ENCODE peak calls at places on chromosome 5, in seven cellular contexts. B is heart right ventricle; K is HL-60; E is esophagus squamous epithelium; A is tibial nerve; P is brain microvascular endothelial cell; U is naive thymus-derived CD4-positive, alpha-beta T cell. G is an unnamed sample.

GRCh38 chr5:862367-863243 is 11.8 kb upstream of the ZDHHC11 start:
- DNase-seq in B (no peak), K (no peak), E (no peak), A (no peak), P (no peak), U (no peak), G (no peak)

GRCh38 chr5:14008819-14009311 is 64.4 kb upstream of the DNAH5 start:
- DNase-seq in B (no peak), K (no peak), E (no peak), A (no peak), P (no peak), U (no peak), G (no peak)

GRCh38 chr5:5296061-5296460 is 126.4 kb upstream of the ICE1 start:
- DNase-seq in B (no peak), K (no peak), E (no peak), A (no peak), P (no peak), U (no peak), G (no peak)

GRCh38 chr5:125874717-125875116 is 548.5 kb upstream of the GRAMD2B start:
- DNase-seq in B (no peak), K (no peak), E (no peak), A (no peak), P (no peak), U (no peak), G (no peak)

GRCh38 chr5:73322453-73323076 is 126.0 kb downstream of the FOXD1 start:
- DNase-seq in B (no peak), K (no peak), E (no peak), A (no peak), P (no peak), U (no peak), G (no peak)

GRCh38 chr5:17203329-17204132 is 13.9 kb upstream of the BASP1 start:
- DNase-seq in B (no peak), K (no peak), E (no peak), A (peak; percentile 33), P (peak; percentile 75), U (no peak), G (peak; percentile 65)

GRCh38 chr5:64637837-64638443 is 52.4 kb upstream of the SHISAL2B start:
- DNase-seq in B (no peak), K (no peak), E (no peak), A (no peak), P (no peak), U (no peak), G (no peak)

GRCh38 chr5:147084702-147085101 is 150.1 kb upstream of the STK32A start:
- DNase-seq in B (no peak), K (no peak), E (no peak), A (no peak), P (no peak), U (no peak), G (no peak)

GRCh38 chr5:180140627-180141006 is 68.4 kb downstream of the RASGEF1C start:
- DNase-seq in B (no peak), K (no peak), E (no peak), A (no peak), P (no peak), U (no peak), G (no peak)

GRCh38 chr5:177427919-177428573 is 1.6 kb downstream of the GRK6 start:
- DNase-seq in B (peak; percentile 5), K (peak; percentile 63), E (no peak), A (no peak), P (no peak), U (no peak), G (peak; percentile 46)

GRCh38 chr5:3309538-3309937 is 286.1 kb upstream of the IRX1 start:
- DNase-seq in B (no peak), K (no peak), E (no peak), A (no peak), P (no peak), U (no peak), G (no peak)

DNA sequence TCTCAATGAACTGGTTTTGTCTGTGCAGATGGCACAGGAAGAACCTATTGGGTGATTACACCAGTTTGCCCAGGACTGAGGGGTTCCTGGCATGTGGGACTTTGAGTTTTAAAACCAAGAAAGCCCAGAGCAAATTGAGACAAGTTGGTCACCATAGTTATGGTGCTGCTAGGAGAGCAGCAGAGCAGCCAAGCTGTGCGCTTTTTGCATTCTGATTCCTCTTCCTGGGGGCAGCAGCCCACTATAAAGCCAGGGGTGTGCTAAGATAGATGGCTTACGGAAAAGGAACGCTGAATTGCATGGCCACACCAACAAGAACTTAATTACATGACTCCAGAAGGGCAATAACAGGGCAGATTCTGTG is 49.7 kb downstream of the TIMD4 start:
- DNase-seq in B (no peak), K (no peak), E (no peak), A (no peak), P (no peak), U (no peak), G (no peak)
- H3K4me3 ChIP-seq in B (no peak overlapping the region), K (no peak overlapping the region), E (no peak overlapping the region), A (no peak overlapping the region), P (no peak overlapping the region), U (peak overlapping the region; percentile 14), G (peak overlapping the region; percentile 51)

GRCh38 chr5:78113689-78114088 is 180.8 kb downstream of the AP3B1 start:
- DNase-seq in B (no peak), K (no peak), E (no peak), A (no peak), P (no peak), U (no peak), G (peak; percentile 70)
- H3K27ac ChIP-seq in B (no peak overlapping the region), K (no peak overlapping the region), E (no peak overlapping the region), A (no peak overlapping the region), P (no peak overlapping the region), U (no peak overlapping the region), G (peak overlapping the region; percentile 58)

DNA sequence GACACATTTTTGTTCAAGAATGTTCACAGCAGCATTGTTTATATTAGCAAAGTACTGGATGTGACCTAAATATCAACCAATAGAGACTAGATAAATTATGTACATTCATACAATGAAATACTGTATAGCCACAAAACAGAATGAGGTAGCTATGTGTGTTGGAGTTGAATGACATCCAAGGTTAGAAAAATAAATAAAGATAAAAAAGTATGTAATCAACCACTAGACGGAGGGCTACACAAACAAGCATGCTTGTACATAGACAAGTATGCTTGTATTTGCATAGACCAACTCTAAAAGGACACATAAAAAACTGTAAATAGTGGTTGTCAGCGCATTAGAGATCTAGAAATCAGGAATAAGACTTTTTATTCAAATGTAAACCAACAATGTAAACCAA is 3.0 kb downstream of the FEM1C start:
- DNase-seq in B (no peak), K (no peak), E (no peak), A (no peak), P (no peak), U (no peak), G (no peak)
- H3K4me3 ChIP-seq in B (peak overlapping the region; percentile 94), K (peak overlapping the region; percentile 54), E (peak overlapping the region; percentile 65), A (peak overlapping the region; percentile 96), P (peak overlapping the region; percentile 81), U (peak overlapping the region; percentile 70), G (peak overlapping the region; percentile 92)

GRCh38 chr5:172356527-172356926 is 73.0 kb upstream of the UBTD2 start:
- DNase-seq in B (no peak), K (no peak), E (no peak), A (no peak), P (no peak), U (no peak), G (no peak)
- H3K27ac ChIP-seq in B (no peak overlapping the region), K (no peak overlapping the region), E (no peak overlapping the region), A (no peak overlapping the region), P (no peak overlapping the region), U (no peak overlapping the region), G (no peak overlapping the region)

GRCh38 chr5:140362311-140362710 is 2.3 kb downstream of the SLC4A9 start:
- DNase-seq in B (no peak), K (no peak), E (no peak), A (no peak), P (no peak), U (no peak), G (no peak)

GRCh38 chr5:140364472-140364765 is 4.4 kb downstream of the SLC4A9 start:
- DNase-seq in B (no peak), K (no peak), E (no peak), A (no peak), P (no peak), U (no peak), G (no peak)

GRCh38 chr5:140363631-140364471 is 3.9 kb downstream of the SLC4A9 start:
- DNase-seq in B (no peak), K (no peak), E (no peak), A (no peak), P (no peak), U (no peak), G (no peak)

GRCh38 chr5:140361901-140362300 is 1.9 kb downstream of the SLC4A9 start:
- DNase-seq in B (no peak), K (no peak), E (no peak), A (no peak), P (no peak), U (no peak), G (no peak)

DNA sequence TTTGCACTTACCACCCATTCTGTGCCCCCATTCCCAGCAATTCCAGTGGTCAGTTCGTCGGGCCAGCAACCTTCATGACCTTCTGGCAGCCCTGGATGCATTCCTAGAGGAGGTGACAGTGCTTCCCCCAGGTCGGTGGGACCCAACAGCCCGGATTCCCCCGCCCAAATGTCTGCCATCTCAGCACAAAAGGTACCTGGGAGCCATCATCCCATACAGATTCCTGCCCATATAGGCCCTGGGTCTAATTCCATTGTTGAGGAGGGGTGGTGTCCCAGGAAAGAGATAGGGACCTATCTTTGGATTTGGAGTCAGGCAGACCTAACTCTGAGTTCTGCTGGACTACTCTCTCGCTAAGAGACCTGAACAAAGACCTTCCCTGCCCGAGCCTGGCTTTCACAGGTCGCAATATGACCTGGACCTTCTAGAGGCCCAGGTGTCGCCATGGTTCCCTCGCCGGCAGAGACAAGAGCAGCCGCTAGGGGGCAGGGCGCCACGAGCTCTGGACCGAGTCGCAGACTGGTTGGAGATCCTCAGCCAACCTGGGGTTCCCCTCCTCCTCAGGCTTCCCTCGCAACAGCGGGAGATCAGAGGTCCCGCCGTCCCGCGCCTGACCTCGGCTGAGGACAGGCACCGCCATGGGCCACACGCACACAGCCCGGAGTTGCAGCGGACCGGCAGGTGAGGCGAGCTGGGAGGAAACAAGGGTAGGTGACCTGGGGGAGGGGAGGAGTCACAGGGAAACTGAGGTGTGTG is 3.1 kb downstream of the SLC4A9 start:
- DNase-seq in B (peak; percentile 73), K (peak; percentile 69), E (no peak), A (peak; percentile 69), P (peak; percentile 55), U (peak; percentile 73), G (peak; percentile 78)
- H3K4me3 ChIP-seq in B (peak overlapping the region; percentile 30), K (no peak overlapping the region), E (peak overlapping the region; percentile 40), A (no peak overlapping the region), P (peak overlapping the region; percentile 48), U (peak overlapping the region; percentile 57), G (peak overlapping the region; percentile 42)

G was measured in OCI-LY7.